ENCODE peak calls at places on chromosome 7, in eight cellular contexts. K, N, E, Y, Z, V, O and W are unnamed samples.

GRCh38 chr7:22819476-22819875 is 3.2 kb downstream of the TOMM7 start:
- DNase-seq in K (no peak), N (no peak), V (no peak), E (no peak), Z (no peak), O (no peak), Y (no peak), W (no peak)

GRCh38 chr7:139915864-139916716 is 87.0 kb downstream of the TBXAS1 start:
- DNase-seq in Y (peak), N (no peak), V (peak), K (peak), E (peak), Z (peak), O (no peak), W (peak)

GRCh38 chr7:28355553-28356319 is 56.6 kb upstream of the CREB5 start:
- DNase-seq in E (no peak), O (no peak), K (no peak), Z (no peak), N (no peak), Y (no peak), V (no peak), W (peak)

GRCh38 chr7:36971515-36972139 is 247.3 kb upstream of the AOAH start:
- DNase-seq in V (no peak), E (no peak), N (no peak), Y (peak), O (no peak), Z (no peak), K (no peak), W (no peak)

GRCh38 chr7:41911792-41912191 is 208.9 kb upstream of the INHBA start:
- DNase-seq in Z (no peak), V (no peak), O (no peak), K (peak), E (no peak), N (no peak), Y (no peak), W (no peak)

GRCh38 chr7:150994141-150994837 is 3.5 kb downstream of the NOS3 start:
- DNase-seq in V (no peak), K (no peak), N (peak), Z (no peak), E (no peak), Y (no peak), O (no peak), W (no peak)

GRCh38 chr7:95863-96260 is 96.5 kb upstream of the FAM20C start:
- DNase-seq in Y (no peak), V (no peak), Z (no peak), K (peak), N (no peak), E (no peak), O (no peak), W (no peak)

GRCh38 chr7:114901771-114902170 is 20.1 kb upstream of the MDFIC start:
- DNase-seq in V (no peak), O (no peak), E (no peak), N (no peak), K (peak), Z (peak), Y (no peak), W (peak)

GRCh38 chr7:152076940-152077933 is 51.8 kb downstream of the GALNT11 start:
- DNase-seq in N (no peak), Z (peak), K (peak), E (no peak), V (peak), O (no peak), Y (peak), W (no peak)

GRCh38 chr7:27151945-27152815 is at the start of gene HOXA3:
- DNase-seq in K (no peak), O (no peak), E (peak), Y (no peak), Z (no peak), V (peak), N (no peak), W (no peak)

GRCh38 chr7:113338297-113338696 is 219.9 kb upstream of the SMIM30 start:
- DNase-seq in K (no peak), E (no peak), O (no peak), N (no peak), V (no peak), Z (no peak), Y (no peak), W (no peak)

GRCh38 chr7:48255046-48255445 is 83.8 kb downstream of the ABCA13 start:
- DNase-seq in Y (no peak), K (peak), E (no peak), V (no peak), O (no peak), N (no peak), Z (peak), W (no peak)

GRCh38 chr7:738723-739454 is 11.8 kb upstream of the PRKAR1B start:
- DNase-seq in E (no peak), Y (no peak), V (peak), K (no peak), N (no peak), Z (no peak), O (peak), W (no peak)

GRCh38 chr7:106717997-106718871 is 57.3 kb upstream of the CCDC71L start:
- DNase-seq in Z (peak), O (no peak), K (peak), V (no peak), E (no peak), N (peak), Y (no peak), W (peak)

GRCh38 chr7:144468990-144469732 is 65.7 kb upstream of the NOBOX start:
- DNase-seq in V (no peak), E (no peak), N (no peak), O (no peak), Z (peak), Y (no peak), K (peak), W (no peak)

GRCh38 chr7:3861941-3862340 is 560.9 kb downstream of the SDK1 start:
- DNase-seq in K (peak), O (no peak), V (no peak), Z (peak), E (no peak), N (peak), Y (peak), W (no peak)

GRCh38 chr7:116527521-116527920 is 2.7 kb downstream of the CAV1 start:
- DNase-seq in E (no peak), Y (no peak), N (no peak), K (peak), Z (no peak), O (no peak), V (no peak), W (no peak)

GRCh38 chr7:6619961-6620360 is 4.6 kb downstream of the ZNF853 start:
- DNase-seq in Y (no peak), K (no peak), Z (no peak), O (no peak), E (no peak), V (no peak), N (no peak), W (no peak)

GRCh38 chr7:99949645-99950228 is 20.3 kb upstream of the GJC3 start:
- DNase-seq in Z (peak), N (no peak), Y (no peak), E (no peak), K (peak), O (no peak), V (no peak), W (no peak)

GRCh38 chr7:44486693-44487092 is 3.8 kb downstream of the NUDCD3 start:
- DNase-seq in E (no peak), Y (peak), Z (peak), O (no peak), K (peak), V (peak), N (no peak), W (peak)

GRCh38 chr7:24981544-24981951 is 1.6 kb upstream of the OSBPL3 start:
- DNase-seq in Y (peak), N (peak), Z (peak), K (peak), V (peak), O (peak), E (peak), W (peak)

GRCh38 chr7:46625032-46625431 is 704.0 kb upstream of the IGFBP3 start:
- DNase-seq in O (no peak), Z (no peak), V (no peak), N (no peak), Y (no peak), K (no peak), E (no peak), W (no peak)

GRCh38 chr7:81175291-81175942 is 256.6 kb upstream of the SEMA3C start:
- DNase-seq in V (no peak), O (no peak), Y (no peak), K (no peak), E (no peak), N (no peak), Z (no peak), W (no peak)

GRCh38 chr7:86598311-86598710 is 45.4 kb upstream of the GRM3 start:
- DNase-seq in N (no peak), O (no peak), V (no peak), Z (no peak), Y (peak), K (no peak), E (no peak), W (peak)

GRCh38 chr7:157875230-157876179 is 538.7 kb downstream of the DNAJB6 start:
- DNase-seq in E (no peak), O (no peak), Y (no peak), V (peak), K (no peak), Z (peak), N (no peak), W (no peak)
- TF ChIP-seq CTCF in E (peak), O (peak), Y (no peak), V (peak), K (no peak), Z (peak), N (peak), W (no peak)

GRCh38 chr7:101507791-101508252 is 121.3 kb downstream of the MYL10 start:
- DNase-seq in K (peak), V (peak), E (peak), Z (peak), N (no peak), O (peak), Y (peak), W (peak)
- TF ChIP-seq CTCF in K (peak), V (peak), E (peak), Z (peak), N (peak), O (peak), Y (peak), W (peak)

GRCh38 chr7:104133238-104133637 is 74.6 kb downstream of the ORC5 start:
- DNase-seq in Z (peak), K (peak), E (no peak), V (no peak), Y (no peak), O (no peak), N (no peak), W (no peak)
- TF ChIP-seq CTCF in Z (no peak), K (no peak), E (no peak), V (no peak), Y (no peak), O (no peak), N (no peak), W (no peak)

DNA sequence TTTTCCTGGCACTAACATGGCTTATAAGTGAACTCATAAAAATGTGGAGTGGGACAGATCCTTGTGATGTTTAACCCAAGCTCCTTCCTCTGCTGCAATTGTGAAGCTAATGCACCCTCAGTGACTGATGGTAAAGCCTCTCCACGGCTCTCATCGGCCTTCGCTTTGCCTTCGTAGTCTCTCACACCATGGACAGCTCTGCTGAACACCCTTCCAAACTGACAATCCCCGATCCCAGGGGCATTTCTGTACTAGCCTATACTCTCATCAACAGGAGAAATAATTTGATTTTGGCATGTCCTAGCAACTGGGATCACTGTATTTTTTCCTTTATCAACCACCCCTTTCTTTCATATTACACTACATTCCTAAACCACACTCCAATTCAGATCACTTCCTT is 6.1 kb downstream of the ZNF777 start:
- DNase-seq in K (no peak), N (no peak), E (no peak), Y (no peak), Z (no peak), O (no peak), V (no peak), W (no peak)
- TF ChIP-seq CTCF in K (no peak), N (no peak), E (no peak), Y (no peak), Z (no peak), O (no peak), V (no peak), W (no peak)